ENCODE peak calls at places on chromosomes 2 and 18, in eight cellular contexts. W, Y, T, F, U, H, O and K are unnamed samples.

GRCh38 chr2:236644502-236644911 is 74.9 kb downstream of the ACKR3 start:
- DNase-seq in W (peak), F (no peak), Y (no peak), U (no peak), O (no peak), H (no peak), T (no peak), K (no peak)

GRCh38 chr2:162382283-162382682 is 38.4 kb downstream of the GCA start:
- DNase-seq in H (peak), O (no peak), F (no peak), W (no peak), U (no peak), T (no peak), Y (no peak), K (no peak)

GRCh38 chr2:197198890-197199289 is 111.7 kb downstream of the ANKRD44 start:
- DNase-seq in Y (peak), T (no peak), H (no peak), W (no peak), U (no peak), F (no peak), O (peak), K (peak)

GRCh38 chr18:28152354-28152753 is 24.6 kb downstream of the CDH2 start:
- DNase-seq in H (no peak), W (no peak), O (no peak), U (no peak), Y (no peak), F (no peak), T (no peak), K (no peak)

GRCh38 chr18:12278765-12279682 is 24.9 kb downstream of the CIDEA start:
- DNase-seq in F (peak), T (peak), U (peak), O (peak), W (no peak), Y (no peak), H (peak), K (no peak)

GRCh38 chr2:143161982-143162837 is 33.0 kb downstream of the ARHGAP15 start:
- DNase-seq in U (peak), T (peak), H (peak), W (no peak), F (peak), Y (peak), O (peak), K (no peak)

GRCh38 chr2:134975281-134976009 is 56.8 kb downstream of the CCNT2 start:
- DNase-seq in O (no peak), W (no peak), U (no peak), T (no peak), H (no peak), F (no peak), Y (no peak), K (no peak)

GRCh38 chr18:43283299-43283698 is 6.0 kb upstream of the SYT4 start:
- DNase-seq in O (no peak), W (no peak), T (no peak), F (no peak), U (no peak), H (no peak), Y (no peak), K (no peak)

GRCh38 chr2:159449504-159450124 is 163.1 kb upstream of the WDSUB1 start:
- DNase-seq in F (no peak), T (no peak), Y (no peak), W (no peak), U (no peak), H (peak), O (no peak), K (no peak)

DNA sequence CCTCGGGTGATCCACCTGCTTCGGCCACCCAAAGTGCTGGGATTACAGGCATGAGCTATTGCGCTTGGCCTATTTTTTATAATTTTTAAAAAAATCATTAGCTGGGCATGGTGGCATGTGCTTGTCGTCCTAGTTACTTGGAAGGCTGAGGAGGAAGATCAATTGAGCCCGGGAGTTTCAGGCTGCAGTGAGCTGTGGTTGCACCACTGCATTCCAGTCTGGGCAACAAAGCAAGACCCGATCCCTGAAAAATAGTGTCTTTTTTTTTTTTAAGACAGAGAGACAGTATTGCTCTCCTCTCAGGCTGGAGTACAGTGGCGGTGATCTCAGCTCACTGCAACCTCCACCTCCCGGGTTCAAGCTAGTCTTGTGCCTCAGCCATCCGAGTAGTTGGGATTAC is 4.8 kb downstream of the SSB start:
- DNase-seq in F (no peak), W (no peak), U (peak), O (no peak), Y (no peak), T (no peak), H (no peak), K (no peak)
- TF ChIP-seq CTCF in F (no peak), W (no peak), U (no peak), O (no peak), Y (no peak), T (no peak), H (no peak), K (no peak)

GRCh38 chr2:179843541-179843940 is 17.9 kb downstream of the ZNF385B start:
- DNase-seq in O (no peak), T (no peak), F (no peak), W (no peak), U (no peak), H (no peak), Y (no peak), K (no peak)

GRCh38 chr2:179840840-179841239 is 20.6 kb downstream of the ZNF385B start:
- DNase-seq in O (no peak), H (no peak), Y (no peak), T (no peak), F (no peak), W (no peak), U (no peak), K (no peak)

GRCh38 chr2:179837408-179837807 is 24.0 kb downstream of the ZNF385B start:
- DNase-seq in U (peak), Y (no peak), O (no peak), W (no peak), H (peak), T (peak), F (no peak), K (no peak)

GRCh38 chr2:179842498-179843153 is 18.8 kb downstream of the ZNF385B start:
- DNase-seq in H (peak), Y (no peak), U (peak), F (peak), T (peak), O (no peak), W (no peak), K (no peak)
- TF ChIP-seq CTCF in H (peak), Y (peak), U (peak), F (peak), T (peak), O (no peak), W (peak), K (no peak)

GRCh38 chr18:41767960-41768359 is 187.1 kb upstream of the PIK3C3 start:
- DNase-seq in W (no peak), T (peak), O (peak), F (no peak), Y (no peak), H (peak), U (peak), K (no peak)
- TF ChIP-seq CTCF in W (no peak), T (peak), O (no peak), F (peak), Y (no peak), H (peak), U (peak), K (no peak)

DNA sequence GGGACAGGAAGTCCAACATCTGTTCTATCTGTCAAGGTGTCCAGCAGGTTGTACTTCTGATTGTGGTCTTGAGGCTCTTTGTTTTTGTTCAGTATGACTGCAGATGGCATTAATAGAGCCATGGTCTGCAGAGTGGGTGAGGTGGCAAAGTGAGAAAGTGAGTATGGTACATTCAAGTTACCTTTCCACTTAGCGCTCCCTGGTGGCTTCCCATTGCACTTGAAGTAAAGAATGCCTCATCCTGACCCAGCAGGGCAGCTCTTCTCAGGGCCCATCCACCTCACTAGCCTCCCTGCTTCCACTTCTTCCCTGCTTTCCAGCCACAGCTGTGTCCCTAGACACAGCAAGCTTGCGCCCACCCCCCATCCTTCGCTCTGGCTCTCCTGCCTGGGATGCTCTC is 148.0 kb upstream of the ALPP start:
- DNase-seq in Y (no peak), T (peak), H (no peak), U (peak), F (no peak), O (peak), W (no peak), K (no peak)
- TF ChIP-seq CTCF in Y (peak), T (peak), H (peak), U (peak), F (peak), O (no peak), W (peak), K (no peak)

GRCh38 chr2:55114597-55114996 is 64.3 kb upstream of the RTN4 start:
- DNase-seq in O (no peak), F (no peak), Y (no peak), T (no peak), W (no peak), H (no peak), U (no peak), K (no peak)

GRCh38 chr2:55111570-55112228 is 61.4 kb upstream of the RTN4 start:
- DNase-seq in O (peak), W (no peak), H (peak), Y (no peak), T (peak), U (peak), F (no peak), K (no peak)

GRCh38 chr2:55111230-55111569 is 60.9 kb upstream of the RTN4 start:
- DNase-seq in O (no peak), Y (no peak), U (no peak), H (no peak), T (no peak), W (no peak), F (no peak), K (no peak)

GRCh38 chr2:55113976-55114564 is 63.8 kb upstream of the RTN4 start:
- DNase-seq in W (no peak), U (peak), O (no peak), Y (no peak), F (no peak), H (no peak), T (no peak), K (no peak)

GRCh38 chr2:55112229-55113016 is 62.2 kb upstream of the RTN4 start:
- DNase-seq in T (peak), H (peak), Y (no peak), F (no peak), W (no peak), O (peak), U (peak), K (no peak)
- TF ChIP-seq CTCF in T (peak), H (peak), Y (no peak), F (no peak), W (no peak), O (no peak), U (no peak), K (no peak)

DNA sequence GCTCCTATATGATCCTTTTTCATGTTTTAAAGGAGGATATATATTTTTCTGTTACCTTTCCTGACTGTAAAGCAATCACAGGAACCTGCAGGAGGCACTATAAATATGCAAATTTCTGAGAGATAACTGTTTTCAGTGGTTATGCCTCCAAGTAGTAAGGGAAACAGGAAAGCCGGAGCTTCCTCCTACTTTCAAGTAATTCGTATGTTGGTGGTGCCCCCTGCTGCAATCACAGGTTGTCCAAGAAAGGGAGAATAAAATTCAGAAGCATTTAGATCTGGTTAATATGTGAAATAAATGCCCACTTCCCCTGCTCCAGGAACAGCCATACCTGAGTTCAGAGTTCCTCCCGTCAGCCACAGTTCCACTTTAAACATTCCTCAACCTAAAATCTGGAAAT is 12.0 kb upstream of the BCL11A start:
- DNase-seq in O (no peak), U (peak), Y (no peak), W (no peak), F (no peak), T (no peak), H (peak), K (no peak)
- TF ChIP-seq CTCF in O (no peak), U (peak), Y (peak), W (peak), F (peak), T (no peak), H (peak), K (peak)

GRCh38 chr2:105636109-105636740 is 108.5 kb upstream of the NCK2 start:
- DNase-seq in T (no peak), F (no peak), H (no peak), W (no peak), Y (no peak), O (no peak), U (no peak), K (no peak)

GRCh38 chr2:105631011-105631410 is 113.7 kb upstream of the NCK2 start:
- DNase-seq in T (no peak), F (no peak), W (peak), O (no peak), H (no peak), Y (no peak), U (no peak), K (no peak)

GRCh38 chr2:105629634-105630033 is 115.1 kb upstream of the NCK2 start:
- DNase-seq in W (no peak), F (no peak), Y (no peak), H (no peak), U (no peak), T (no peak), O (no peak), K (no peak)

GRCh38 chr2:105635564-105635963 is 109.1 kb upstream of the NCK2 start:
- DNase-seq in O (no peak), T (no peak), F (no peak), Y (no peak), W (no peak), U (no peak), H (no peak), K (no peak)

DNA sequence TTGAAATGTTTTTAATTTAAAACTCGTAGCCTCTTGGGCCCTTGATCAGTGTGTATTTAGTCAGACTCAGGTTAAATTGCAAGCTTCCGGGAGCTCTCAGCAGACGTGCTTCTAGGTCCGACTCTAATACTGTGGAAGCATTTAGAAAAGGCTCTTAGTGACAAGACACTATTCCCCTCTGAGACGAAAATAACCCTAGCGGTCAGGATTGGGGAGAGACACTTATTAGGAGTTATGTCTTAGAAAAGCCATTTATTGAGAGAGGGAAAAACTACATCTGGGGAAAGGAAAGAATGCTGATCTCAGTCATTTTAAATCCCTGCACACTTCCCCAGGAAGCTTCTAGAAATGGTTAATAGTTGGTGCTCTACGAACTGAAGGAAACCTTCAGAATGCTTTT is 110.5 kb upstream of the NCK2 start:
- DNase-seq in O (no peak), Y (no peak), F (no peak), H (no peak), T (no peak), U (peak), W (no peak), K (no peak)
- TF ChIP-seq CTCF in O (no peak), Y (no peak), F (no peak), H (no peak), T (no peak), U (no peak), W (peak), K (no peak)

DNA sequence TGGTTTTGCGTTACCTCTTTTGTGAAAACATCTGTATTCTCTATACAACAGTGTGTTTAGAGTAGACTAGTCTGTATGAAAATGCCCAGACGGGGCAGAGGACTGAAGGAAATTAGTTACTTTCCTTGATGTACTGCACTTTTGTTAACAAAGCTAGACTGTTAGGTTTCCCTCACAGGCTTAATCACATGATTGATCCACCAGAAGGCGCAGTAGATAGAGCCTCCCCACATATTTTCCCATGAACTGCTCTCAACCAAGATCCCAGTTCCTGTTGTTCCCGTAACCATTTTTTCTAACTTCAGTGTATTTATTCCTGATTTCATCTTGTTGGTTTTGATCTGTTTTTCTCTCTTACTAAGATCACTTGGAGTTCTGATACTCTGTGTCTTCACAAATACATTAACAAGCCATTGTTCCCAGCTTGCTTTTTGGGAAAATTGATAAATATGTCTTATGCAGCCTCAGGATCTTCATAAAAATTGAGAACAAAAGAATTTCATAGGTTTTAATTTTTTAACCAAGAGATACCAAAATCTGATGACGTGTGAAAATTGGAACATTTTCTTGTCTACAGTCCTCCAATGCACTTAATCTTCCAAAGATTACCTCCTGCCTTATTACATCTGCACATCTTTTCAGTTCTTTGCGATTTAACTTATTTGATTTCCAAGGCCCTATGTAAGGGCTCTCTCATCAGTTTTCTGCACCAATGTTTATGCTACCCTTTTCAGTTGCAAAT is 2.9 kb downstream of the MRPL35 start:
- DNase-seq in O (peak), H (no peak), U (peak), Y (no peak), W (no peak), F (no peak), T (peak), K (no peak)
- TF ChIP-seq CTCF in O (no peak), H (peak), U (no peak), Y (no peak), W (no peak), F (peak), T (no peak), K (no peak)

DNA sequence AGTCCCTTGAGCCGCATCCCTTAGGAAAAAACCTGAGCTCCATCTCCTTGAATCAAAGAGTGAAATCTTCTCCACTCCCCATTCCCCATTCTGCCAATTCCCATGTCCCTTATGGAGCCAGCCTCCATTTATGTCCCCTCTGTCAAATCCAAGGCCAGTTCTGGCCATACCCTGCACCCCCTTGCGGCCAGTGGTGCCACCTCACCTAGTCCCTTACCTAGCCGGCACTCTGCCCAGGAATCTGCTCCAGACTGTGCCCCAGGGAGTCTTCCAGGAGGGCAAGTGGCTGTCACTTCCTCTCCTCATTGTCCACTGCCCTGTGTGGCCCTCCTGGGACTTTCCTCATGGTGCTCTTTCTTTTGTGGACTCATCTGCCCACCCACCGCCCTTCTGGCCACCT is 195.4 kb upstream of the RMP24 start:
- DNase-seq in W (no peak), O (no peak), Y (no peak), T (no peak), F (no peak), H (no peak), U (no peak), K (no peak)
- TF ChIP-seq CTCF in W (no peak), O (no peak), Y (peak), T (no peak), F (no peak), H (no peak), U (no peak), K (no peak)

GRCh38 chr2:206232287-206233035 is 42.0 kb upstream of the ZDBF2 start:
- DNase-seq in F (no peak), W (no peak), O (no peak), H (no peak), Y (no peak), T (no peak), U (no peak), K (no peak)
- TF ChIP-seq CTCF in F (no peak), W (no peak), O (no peak), H (no peak), Y (no peak), T (no peak), U (no peak), K (no peak)